ENCODE peak calls at places on chromosomes 7 and 10, in ten cellular contexts. One of them, this sample, is unnamed.

GRCh38 chr7:138407792-138408191 is 52.3 kb upstream of the TRIM24 start:
- DNase-seq in naive thymus-derived CD8-positive, alpha-beta T cell: no peak
- DNase-seq in stimulated activated CD4-positive, alpha-beta T cell treated with anti-CD3 and anti-CD28 coated beads, TNF-alpha, amount 100 ng/mL, for 1 hour: no peak
- DNase-seq in anterior cingulate cortex: no peak
- DNase-seq in neural crest cell: no peak
- DNase-seq in globus pallidus: no peak
- DNase-seq in NCI-H460: no peak
- DNase-seq in GM04504: no peak
- DNase-seq in stimulated activated CD8-positive, alpha-beta memory T cell treated with anti-CD3 and anti-CD28 coated beads, Interleukin-4, amount 100 ng/mL, for 48 hours: no peak
- DNase-seq in pons: no peak
- DNase-seq in this sample: no peak

GRCh38 chr7:149171894-149172533 is 23.3 kb upstream of the ZNF282 start:
- DNase-seq in stimulated activated CD8-positive, alpha-beta memory T cell treated with anti-CD3 and anti-CD28 coated beads, Interleukin-4, amount 100 ng/mL, for 48 hours: no peak
- DNase-seq in globus pallidus: no peak
- DNase-seq in NCI-H460: no peak
- DNase-seq in anterior cingulate cortex: no peak
- DNase-seq in naive thymus-derived CD8-positive, alpha-beta T cell: no peak
- DNase-seq in GM04504: no peak
- DNase-seq in pons: no peak
- DNase-seq in stimulated activated CD4-positive, alpha-beta T cell treated with anti-CD3 and anti-CD28 coated beads, TNF-alpha, amount 100 ng/mL, for 1 hour: no peak
- DNase-seq in neural crest cell: no peak
- DNase-seq in this sample: peak; percentile 45

GRCh38 chr10:76543655-76544054 is 1094.0 kb downstream of the KCNMA1 start:
- DNase-seq in stimulated activated CD8-positive, alpha-beta memory T cell treated with anti-CD3 and anti-CD28 coated beads, Interleukin-4, amount 100 ng/mL, for 48 hours: no peak
- DNase-seq in NCI-H460: no peak
- DNase-seq in naive thymus-derived CD8-positive, alpha-beta T cell: no peak
- DNase-seq in globus pallidus: no peak
- DNase-seq in stimulated activated CD4-positive, alpha-beta T cell treated with anti-CD3 and anti-CD28 coated beads, TNF-alpha, amount 100 ng/mL, for 1 hour: no peak
- DNase-seq in neural crest cell: no peak
- DNase-seq in pons: no peak
- DNase-seq in anterior cingulate cortex: no peak
- DNase-seq in GM04504: no peak
- DNase-seq in this sample: peak; percentile 58

GRCh38 chr10:24457661-24458318 is 248.9 kb downstream of the KIAA1217 start:
- DNase-seq in GM04504: no peak
- DNase-seq in globus pallidus: no peak
- DNase-seq in neural crest cell: no peak
- DNase-seq in anterior cingulate cortex: no peak
- DNase-seq in stimulated activated CD8-positive, alpha-beta memory T cell treated with anti-CD3 and anti-CD28 coated beads, Interleukin-4, amount 100 ng/mL, for 48 hours: no peak
- DNase-seq in naive thymus-derived CD8-positive, alpha-beta T cell: no peak
- DNase-seq in stimulated activated CD4-positive, alpha-beta T cell treated with anti-CD3 and anti-CD28 coated beads, TNF-alpha, amount 100 ng/mL, for 1 hour: no peak
- DNase-seq in NCI-H460: no peak
- DNase-seq in pons: no peak
- DNase-seq in this sample: no peak

GRCh38 chr10:6498771-6499170 is 81.3 kb downstream of the PRKCQ start:
- DNase-seq in GM04504: no peak
- DNase-seq in naive thymus-derived CD8-positive, alpha-beta T cell: no peak
- DNase-seq in neural crest cell: no peak
- DNase-seq in NCI-H460: no peak
- DNase-seq in stimulated activated CD8-positive, alpha-beta memory T cell treated with anti-CD3 and anti-CD28 coated beads, Interleukin-4, amount 100 ng/mL, for 48 hours: peak; percentile 39
- DNase-seq in anterior cingulate cortex: no peak
- DNase-seq in stimulated activated CD4-positive, alpha-beta T cell treated with anti-CD3 and anti-CD28 coated beads, TNF-alpha, amount 100 ng/mL, for 1 hour: no peak
- DNase-seq in pons: no peak
- DNase-seq in globus pallidus: no peak
- DNase-seq in this sample: no peak

GRCh38 chr10:46283945-46284285 is 2.9 kb upstream of the ANTXRL start:
- DNase-seq in naive thymus-derived CD8-positive, alpha-beta T cell: peak; percentile 28
- DNase-seq in stimulated activated CD8-positive, alpha-beta memory T cell treated with anti-CD3 and anti-CD28 coated beads, Interleukin-4, amount 100 ng/mL, for 48 hours: peak; percentile 21
- DNase-seq in anterior cingulate cortex: no peak
- DNase-seq in globus pallidus: no peak
- DNase-seq in GM04504: no peak
- DNase-seq in neural crest cell: no peak
- DNase-seq in pons: no peak
- DNase-seq in stimulated activated CD4-positive, alpha-beta T cell treated with anti-CD3 and anti-CD28 coated beads, TNF-alpha, amount 100 ng/mL, for 1 hour: no peak
- DNase-seq in NCI-H460: no peak
- DNase-seq in this sample: no peak

GRCh38 chr7:77542399-77542798 is 5.3 kb downstream of the PTPN12 start:
- DNase-seq in stimulated activated CD8-positive, alpha-beta memory T cell treated with anti-CD3 and anti-CD28 coated beads, Interleukin-4, amount 100 ng/mL, for 48 hours: no peak
- DNase-seq in neural crest cell: no peak
- DNase-seq in globus pallidus: no peak
- DNase-seq in NCI-H460: no peak
- DNase-seq in GM04504: no peak
- DNase-seq in pons: no peak
- DNase-seq in stimulated activated CD4-positive, alpha-beta T cell treated with anti-CD3 and anti-CD28 coated beads, TNF-alpha, amount 100 ng/mL, for 1 hour: no peak
- DNase-seq in anterior cingulate cortex: no peak
- DNase-seq in naive thymus-derived CD8-positive, alpha-beta T cell: no peak
- DNase-seq in this sample: no peak

GRCh38 chr7:2517004-2517403 is 2.6 kb upstream of the LFNG start:
- DNase-seq in GM04504: peak; percentile 77
- DNase-seq in neural crest cell: no peak
- DNase-seq in NCI-H460: no peak
- DNase-seq in globus pallidus: no peak
- DNase-seq in naive thymus-derived CD8-positive, alpha-beta T cell: no peak
- DNase-seq in stimulated activated CD8-positive, alpha-beta memory T cell treated with anti-CD3 and anti-CD28 coated beads, Interleukin-4, amount 100 ng/mL, for 48 hours: no peak
- DNase-seq in pons: no peak
- DNase-seq in anterior cingulate cortex: no peak
- DNase-seq in stimulated activated CD4-positive, alpha-beta T cell treated with anti-CD3 and anti-CD28 coated beads, TNF-alpha, amount 100 ng/mL, for 1 hour: no peak
- DNase-seq in this sample: peak; percentile 100

GRCh38 chr7:44796034-44796503 is 412 bp upstream of the PPIA start:
- DNase-seq in stimulated activated CD4-positive, alpha-beta T cell treated with anti-CD3 and anti-CD28 coated beads, TNF-alpha, amount 100 ng/mL, for 1 hour: no peak
- DNase-seq in pons: peak; percentile 31
- DNase-seq in naive thymus-derived CD8-positive, alpha-beta T cell: no peak
- DNase-seq in anterior cingulate cortex: no peak
- DNase-seq in GM04504: peak; percentile 12
- DNase-seq in stimulated activated CD8-positive, alpha-beta memory T cell treated with anti-CD3 and anti-CD28 coated beads, Interleukin-4, amount 100 ng/mL, for 48 hours: no peak
- DNase-seq in globus pallidus: peak; percentile 38
- DNase-seq in neural crest cell: no peak
- DNase-seq in NCI-H460: peak; percentile 29
- DNase-seq in this sample: peak; percentile 88

GRCh38 chr7:101522021-101522420 is 107.1 kb downstream of the MYL10 start:
- DNase-seq in globus pallidus: no peak
- DNase-seq in NCI-H460: no peak
- DNase-seq in GM04504: no peak
- DNase-seq in anterior cingulate cortex: no peak
- DNase-seq in stimulated activated CD8-positive, alpha-beta memory T cell treated with anti-CD3 and anti-CD28 coated beads, Interleukin-4, amount 100 ng/mL, for 48 hours: no peak
- DNase-seq in stimulated activated CD4-positive, alpha-beta T cell treated with anti-CD3 and anti-CD28 coated beads, TNF-alpha, amount 100 ng/mL, for 1 hour: no peak
- DNase-seq in pons: no peak
- DNase-seq in naive thymus-derived CD8-positive, alpha-beta T cell: no peak
- DNase-seq in neural crest cell: no peak
- DNase-seq in this sample: no peak

GRCh38 chr7:12715372-12716133 is 28.1 kb downstream of the ARL4A start:
- DNase-seq in stimulated activated CD4-positive, alpha-beta T cell treated with anti-CD3 and anti-CD28 coated beads, TNF-alpha, amount 100 ng/mL, for 1 hour: no peak
- DNase-seq in anterior cingulate cortex: peak; percentile 36
- DNase-seq in neural crest cell: peak; percentile 40
- DNase-seq in NCI-H460: peak; percentile 90
- DNase-seq in globus pallidus: peak; percentile 29
- DNase-seq in GM04504: peak; percentile 62
- DNase-seq in stimulated activated CD8-positive, alpha-beta memory T cell treated with anti-CD3 and anti-CD28 coated beads, Interleukin-4, amount 100 ng/mL, for 48 hours: peak; percentile 65
- DNase-seq in pons: peak; percentile 66
- DNase-seq in naive thymus-derived CD8-positive, alpha-beta T cell: no peak
- DNase-seq in this sample: peak; percentile 84

GRCh38 chr7:104894313-104894712 is 119.7 kb upstream of the KMT2E start:
- DNase-seq in GM04504: no peak
- DNase-seq in anterior cingulate cortex: no peak
- DNase-seq in NCI-H460: no peak
- DNase-seq in neural crest cell: no peak
- DNase-seq in globus pallidus: no peak
- DNase-seq in stimulated activated CD8-positive, alpha-beta memory T cell treated with anti-CD3 and anti-CD28 coated beads, Interleukin-4, amount 100 ng/mL, for 48 hours: no peak
- DNase-seq in naive thymus-derived CD8-positive, alpha-beta T cell: no peak
- DNase-seq in pons: no peak
- DNase-seq in stimulated activated CD4-positive, alpha-beta T cell treated with anti-CD3 and anti-CD28 coated beads, TNF-alpha, amount 100 ng/mL, for 1 hour: no peak
- DNase-seq in this sample: no peak

GRCh38 chr7:41175435-41175834 is 527.5 kb downstream of the INHBA start:
- DNase-seq in naive thymus-derived CD8-positive, alpha-beta T cell: no peak
- DNase-seq in pons: no peak
- DNase-seq in anterior cingulate cortex: no peak
- DNase-seq in stimulated activated CD4-positive, alpha-beta T cell treated with anti-CD3 and anti-CD28 coated beads, TNF-alpha, amount 100 ng/mL, for 1 hour: no peak
- DNase-seq in neural crest cell: no peak
- DNase-seq in NCI-H460: no peak
- DNase-seq in GM04504: no peak
- DNase-seq in stimulated activated CD8-positive, alpha-beta memory T cell treated with anti-CD3 and anti-CD28 coated beads, Interleukin-4, amount 100 ng/mL, for 48 hours: no peak
- DNase-seq in globus pallidus: no peak
- DNase-seq in this sample: no peak

GRCh38 chr7:50353201-50353600 is 48.7 kb downstream of the IKZF1 start:
- DNase-seq in NCI-H460: no peak
- DNase-seq in anterior cingulate cortex: no peak
- DNase-seq in pons: no peak
- DNase-seq in neural crest cell: no peak
- DNase-seq in stimulated activated CD8-positive, alpha-beta memory T cell treated with anti-CD3 and anti-CD28 coated beads, Interleukin-4, amount 100 ng/mL, for 48 hours: peak; percentile 49
- DNase-seq in GM04504: no peak
- DNase-seq in stimulated activated CD4-positive, alpha-beta T cell treated with anti-CD3 and anti-CD28 coated beads, TNF-alpha, amount 100 ng/mL, for 1 hour: no peak
- DNase-seq in naive thymus-derived CD8-positive, alpha-beta T cell: no peak
- DNase-seq in globus pallidus: no peak
- DNase-seq in this sample: no peak

GRCh38 chr7:103528152-103528551 is 82.1 kb upstream of the SLC26A5 start:
- DNase-seq in stimulated activated CD4-positive, alpha-beta T cell treated with anti-CD3 and anti-CD28 coated beads, TNF-alpha, amount 100 ng/mL, for 1 hour: no peak
- DNase-seq in NCI-H460: no peak
- DNase-seq in GM04504: no peak
- DNase-seq in globus pallidus: no peak
- DNase-seq in anterior cingulate cortex: no peak
- DNase-seq in pons: no peak
- DNase-seq in neural crest cell: no peak
- DNase-seq in naive thymus-derived CD8-positive, alpha-beta T cell: no peak
- DNase-seq in stimulated activated CD8-positive, alpha-beta memory T cell treated with anti-CD3 and anti-CD28 coated beads, Interleukin-4, amount 100 ng/mL, for 48 hours: no peak
- DNase-seq in this sample: no peak

GRCh38 chr10:3115685-3116084 is 48.3 kb downstream of the PFKP start:
- DNase-seq in globus pallidus: no peak
- DNase-seq in pons: no peak
- DNase-seq in anterior cingulate cortex: no peak
- DNase-seq in NCI-H460: no peak
- DNase-seq in naive thymus-derived CD8-positive, alpha-beta T cell: no peak
- DNase-seq in stimulated activated CD8-positive, alpha-beta memory T cell treated with anti-CD3 and anti-CD28 coated beads, Interleukin-4, amount 100 ng/mL, for 48 hours: no peak
- DNase-seq in stimulated activated CD4-positive, alpha-beta T cell treated with anti-CD3 and anti-CD28 coated beads, TNF-alpha, amount 100 ng/mL, for 1 hour: no peak
- DNase-seq in GM04504: no peak
- DNase-seq in neural crest cell: no peak
- DNase-seq in this sample: peak; percentile 60

GRCh38 chr10:49360271-49361177 is 35.4 kb downstream of the DRGX start:
- DNase-seq in GM04504: no peak
- DNase-seq in pons: no peak
- DNase-seq in stimulated activated CD4-positive, alpha-beta T cell treated with anti-CD3 and anti-CD28 coated beads, TNF-alpha, amount 100 ng/mL, for 1 hour: no peak
- DNase-seq in NCI-H460: no peak
- DNase-seq in globus pallidus: no peak
- DNase-seq in neural crest cell: no peak
- DNase-seq in stimulated activated CD8-positive, alpha-beta memory T cell treated with anti-CD3 and anti-CD28 coated beads, Interleukin-4, amount 100 ng/mL, for 48 hours: no peak
- DNase-seq in anterior cingulate cortex: no peak
- DNase-seq in naive thymus-derived CD8-positive, alpha-beta T cell: no peak
- DNase-seq in this sample: no peak

GRCh38 chr10:17273403-17273802 is 45.4 kb downstream of the VIM start:
- DNase-seq in neural crest cell: no peak
- DNase-seq in NCI-H460: no peak
- DNase-seq in GM04504: peak; percentile 28
- DNase-seq in anterior cingulate cortex: no peak
- DNase-seq in stimulated activated CD4-positive, alpha-beta T cell treated with anti-CD3 and anti-CD28 coated beads, TNF-alpha, amount 100 ng/mL, for 1 hour: no peak
- DNase-seq in stimulated activated CD8-positive, alpha-beta memory T cell treated with anti-CD3 and anti-CD28 coated beads, Interleukin-4, amount 100 ng/mL, for 48 hours: no peak
- DNase-seq in pons: no peak
- DNase-seq in naive thymus-derived CD8-positive, alpha-beta T cell: no peak
- DNase-seq in globus pallidus: no peak
- DNase-seq in this sample: peak; percentile 23

GRCh38 chr7:150966002-150966401 is 12.1 kb downstream of the KCNH2 start:
- DNase-seq in stimulated activated CD4-positive, alpha-beta T cell treated with anti-CD3 and anti-CD28 coated beads, TNF-alpha, amount 100 ng/mL, for 1 hour: no peak
- DNase-seq in pons: no peak
- DNase-seq in globus pallidus: no peak
- DNase-seq in stimulated activated CD8-positive, alpha-beta memory T cell treated with anti-CD3 and anti-CD28 coated beads, Interleukin-4, amount 100 ng/mL, for 48 hours: no peak
- DNase-seq in naive thymus-derived CD8-positive, alpha-beta T cell: no peak
- DNase-seq in anterior cingulate cortex: no peak
- DNase-seq in neural crest cell: no peak
- DNase-seq in NCI-H460: no peak
- DNase-seq in GM04504: no peak
- DNase-seq in this sample: no peak

GRCh38 chr7:144438759-144439158 is 35.3 kb upstream of the NOBOX start:
- DNase-seq in anterior cingulate cortex: no peak
- DNase-seq in GM04504: no peak
- DNase-seq in naive thymus-derived CD8-positive, alpha-beta T cell: no peak
- DNase-seq in stimulated activated CD4-positive, alpha-beta T cell treated with anti-CD3 and anti-CD28 coated beads, TNF-alpha, amount 100 ng/mL, for 1 hour: no peak
- DNase-seq in globus pallidus: no peak
- DNase-seq in NCI-H460: no peak
- DNase-seq in pons: no peak
- DNase-seq in stimulated activated CD8-positive, alpha-beta memory T cell treated with anti-CD3 and anti-CD28 coated beads, Interleukin-4, amount 100 ng/mL, for 48 hours: no peak
- DNase-seq in neural crest cell: no peak
- DNase-seq in this sample: no peak

GRCh38 chr7:50499092-50499491 is 48.9 kb upstream of the FIGNL1 start:
- DNase-seq in anterior cingulate cortex: no peak
- DNase-seq in neural crest cell: no peak
- DNase-seq in GM04504: no peak
- DNase-seq in naive thymus-derived CD8-positive, alpha-beta T cell: no peak
- DNase-seq in globus pallidus: no peak
- DNase-seq in stimulated activated CD8-positive, alpha-beta memory T cell treated with anti-CD3 and anti-CD28 coated beads, Interleukin-4, amount 100 ng/mL, for 48 hours: no peak
- DNase-seq in stimulated activated CD4-positive, alpha-beta T cell treated with anti-CD3 and anti-CD28 coated beads, TNF-alpha, amount 100 ng/mL, for 1 hour: no peak
- DNase-seq in pons: no peak
- DNase-seq in NCI-H460: no peak
- DNase-seq in this sample: no peak

GRCh38 chr10:127999291-127999690 is 92.4 kb downstream of the PTPRE start:
- DNase-seq in pons: peak; percentile 79
- DNase-seq in stimulated activated CD8-positive, alpha-beta memory T cell treated with anti-CD3 and anti-CD28 coated beads, Interleukin-4, amount 100 ng/mL, for 48 hours: no peak
- DNase-seq in neural crest cell: no peak
- DNase-seq in anterior cingulate cortex: peak; percentile 45
- DNase-seq in GM04504: no peak
- DNase-seq in stimulated activated CD4-positive, alpha-beta T cell treated with anti-CD3 and anti-CD28 coated beads, TNF-alpha, amount 100 ng/mL, for 1 hour: no peak
- DNase-seq in naive thymus-derived CD8-positive, alpha-beta T cell: no peak
- DNase-seq in globus pallidus: peak; percentile 72
- DNase-seq in NCI-H460: no peak
- DNase-seq in this sample: no peak

GRCh38 chr10:112344261-112344660 is 29.7 kb upstream of the ACSL5 start:
- DNase-seq in naive thymus-derived CD8-positive, alpha-beta T cell: no peak
- DNase-seq in GM04504: no peak
- DNase-seq in pons: no peak
- DNase-seq in stimulated activated CD8-positive, alpha-beta memory T cell treated with anti-CD3 and anti-CD28 coated beads, Interleukin-4, amount 100 ng/mL, for 48 hours: no peak
- DNase-seq in stimulated activated CD4-positive, alpha-beta T cell treated with anti-CD3 and anti-CD28 coated beads, TNF-alpha, amount 100 ng/mL, for 1 hour: no peak
- DNase-seq in globus pallidus: no peak
- DNase-seq in NCI-H460: no peak
- DNase-seq in neural crest cell: no peak
- DNase-seq in anterior cingulate cortex: no peak
- DNase-seq in this sample: peak; percentile 73

GRCh38 chr7:46131916-46132795 is 211.1 kb upstream of the IGFBP3 start:
- DNase-seq in GM04504: no peak
- DNase-seq in stimulated activated CD4-positive, alpha-beta T cell treated with anti-CD3 and anti-CD28 coated beads, TNF-alpha, amount 100 ng/mL, for 1 hour: no peak
- DNase-seq in globus pallidus: no peak
- DNase-seq in NCI-H460: no peak
- DNase-seq in anterior cingulate cortex: no peak
- DNase-seq in stimulated activated CD8-positive, alpha-beta memory T cell treated with anti-CD3 and anti-CD28 coated beads, Interleukin-4, amount 100 ng/mL, for 48 hours: no peak
- DNase-seq in neural crest cell: no peak
- DNase-seq in pons: no peak
- DNase-seq in naive thymus-derived CD8-positive, alpha-beta T cell: no peak
- DNase-seq in this sample: no peak

GRCh38 chr7:45129906-45130305 is 18.4 kb upstream of the TBRG4 start:
- DNase-seq in pons: no peak
- DNase-seq in naive thymus-derived CD8-positive, alpha-beta T cell: no peak
- DNase-seq in stimulated activated CD4-positive, alpha-beta T cell treated with anti-CD3 and anti-CD28 coated beads, TNF-alpha, amount 100 ng/mL, for 1 hour: no peak
- DNase-seq in NCI-H460: no peak
- DNase-seq in anterior cingulate cortex: no peak
- DNase-seq in globus pallidus: no peak
- DNase-seq in GM04504: no peak
- DNase-seq in neural crest cell: no peak
- DNase-seq in stimulated activated CD8-positive, alpha-beta memory T cell treated with anti-CD3 and anti-CD28 coated beads, Interleukin-4, amount 100 ng/mL, for 48 hours: no peak
- DNase-seq in this sample: no peak

GRCh38 chr7:20793686-20794394 is 7.2 kb upstream of the SP8 start:
- DNase-seq in NCI-H460: no peak
- DNase-seq in globus pallidus: no peak
- DNase-seq in naive thymus-derived CD8-positive, alpha-beta T cell: no peak
- DNase-seq in neural crest cell: no peak
- DNase-seq in pons: no peak
- DNase-seq in anterior cingulate cortex: no peak
- DNase-seq in GM04504: no peak
- DNase-seq in stimulated activated CD8-positive, alpha-beta memory T cell treated with anti-CD3 and anti-CD28 coated beads, Interleukin-4, amount 100 ng/mL, for 48 hours: no peak
- DNase-seq in stimulated activated CD4-positive, alpha-beta T cell treated with anti-CD3 and anti-CD28 coated beads, TNF-alpha, amount 100 ng/mL, for 1 hour: no peak
- DNase-seq in this sample: no peak

GRCh38 chr7:116616555-116617059 is 55.4 kb upstream of the MET start:
- DNase-seq in NCI-H460: no peak
- DNase-seq in globus pallidus: no peak
- DNase-seq in neural crest cell: no peak
- DNase-seq in pons: no peak
- DNase-seq in anterior cingulate cortex: no peak
- DNase-seq in stimulated activated CD4-positive, alpha-beta T cell treated with anti-CD3 and anti-CD28 coated beads, TNF-alpha, amount 100 ng/mL, for 1 hour: no peak
- DNase-seq in stimulated activated CD8-positive, alpha-beta memory T cell treated with anti-CD3 and anti-CD28 coated beads, Interleukin-4, amount 100 ng/mL, for 48 hours: no peak
- DNase-seq in GM04504: no peak
- DNase-seq in naive thymus-derived CD8-positive, alpha-beta T cell: no peak
- DNase-seq in this sample: no peak

GRCh38 chr10:132575320-132576201 is 38.0 kb downstream of the INPP5A start:
- DNase-seq in NCI-H460: peak; percentile 13
- DNase-seq in pons: peak; percentile 78
- DNase-seq in globus pallidus: peak; percentile 55
- DNase-seq in neural crest cell: no peak
- DNase-seq in GM04504: no peak
- DNase-seq in anterior cingulate cortex: no peak
- DNase-seq in naive thymus-derived CD8-positive, alpha-beta T cell: no peak
- DNase-seq in stimulated activated CD8-positive, alpha-beta memory T cell treated with anti-CD3 and anti-CD28 coated beads, Interleukin-4, amount 100 ng/mL, for 48 hours: peak; percentile 68
- DNase-seq in stimulated activated CD4-positive, alpha-beta T cell treated with anti-CD3 and anti-CD28 coated beads, TNF-alpha, amount 100 ng/mL, for 1 hour: no peak
- DNase-seq in this sample: peak; percentile 97